ENCODE peak calls at places on chromosomes 7 and 10, in nine cellular contexts. Y is prostate gland, P is adrenal gland, M is left ventricle myocardium inferior, N is heart left ventricle, Q is H1, C is upper lobe of right lung, V is transverse colon, W is neural progenitor cell. U is an unnamed sample. For H3K27me3, the result is how much of the 10 kb centered on the place peaks cover.

GRCh38 chr10:63670291-63670898 is 149.2 kb downstream of the REEP3 start:
- DNase-seq in Y (no peak), P (peak), M (no peak), N (peak), Q (no peak), C (no peak), V (no peak), W (no peak), U (peak)

GRCh38 chr7:42645906-42646305 is 266.0 kb downstream of the C7orf25 start:
- DNase-seq in Y (no peak), P (no peak), M (no peak), N (no peak), Q (no peak), C (no peak), V (no peak), W (no peak), U (no peak)

GRCh38 chr7:26616235-26616634 is 248.2 kb downstream of the SKAP2 start:
- DNase-seq in Y (no peak), P (no peak), M (no peak), N (no peak), Q (no peak), C (no peak), V (no peak), W (no peak), U (no peak)

GRCh38 chr7:53281312-53281711 is 245.9 kb downstream of the POM121L12 start:
- DNase-seq in Y (no peak), P (no peak), M (no peak), N (no peak), Q (no peak), C (no peak), V (no peak), W (no peak), U (no peak)

GRCh38 chr10:13776861-13777301 is 190.1 kb downstream of the PRPF18 start:
- DNase-seq in Y (no peak), P (no peak), M (no peak), N (no peak), Q (no peak), C (no peak), V (no peak), W (no peak), U (no peak)

GRCh38 chr7:91088156-91088555 is 176.1 kb upstream of the FZD1 start:
- DNase-seq in Y (no peak), P (no peak), M (no peak), N (no peak), Q (no peak), C (no peak), V (no peak), W (no peak), U (no peak)

GRCh38 chr7:5598769-5599371 is 175.2 kb upstream of the TNRC18 start:
- DNase-seq in Y (no peak), P (no peak), M (no peak), N (no peak), Q (peak), C (no peak), V (peak), W (peak), U (peak)

GRCh38 chr10:98748298-98748697 is 301.6 kb upstream of the HPS1 start:
- DNase-seq in Y (peak), P (no peak), M (no peak), N (no peak), Q (peak), C (no peak), V (no peak), W (peak), U (peak)

GRCh38 chr10:44702531-44702930 is 208.6 kb upstream of the TMEM72 start:
- DNase-seq in Y (no peak), P (no peak), M (no peak), N (no peak), Q (no peak), C (no peak), V (no peak), W (no peak), U (no peak)

GRCh38 chr10:62029401-62029800 is 127.9 kb downstream of the ARID5B start:
- DNase-seq in Y (no peak), P (no peak), M (no peak), N (no peak), Q (no peak), C (no peak), V (no peak), W (no peak), U (no peak)

GRCh38 chr10:127048630-127049029 is 143.4 kb downstream of the DOCK1 start:
- DNase-seq in Y (no peak), P (no peak), M (no peak), N (no peak), Q (no peak), C (no peak), V (no peak), W (no peak), U (no peak)

GRCh38 chr10:5381187-5381586 is 16.4 kb downstream of the UCN3 start:
- DNase-seq in Y (no peak), P (no peak), M (no peak), N (no peak), Q (no peak), C (no peak), V (no peak), W (no peak), U (no peak)

GRCh38 chr10:45181483-45181882 is 133.9 kb downstream of the OR13A1 start:
- DNase-seq in Y (no peak), P (no peak), M (no peak), N (no peak), Q (no peak), C (no peak), V (no peak), W (no peak), U (no peak)

GRCh38 chr7:113831509-113831908 is 87.3 kb downstream of the PPP1R3A start:
- DNase-seq in Y (no peak), P (no peak), M (no peak), N (no peak), Q (no peak), C (no peak), V (no peak), W (no peak), U (no peak)

GRCh38 chr10:52566471-52567246 is 205.9 kb downstream of the MBL2 start:
- DNase-seq in Y (no peak), P (no peak), M (no peak), N (no peak), Q (no peak), C (no peak), V (no peak), W (peak), U (no peak)

GRCh38 chr10:132521041-132521465 is 16.5 kb upstream of the INPP5A start:
- DNase-seq in Y (no peak), P (no peak), M (peak), N (no peak), Q (no peak), C (no peak), V (peak), W (no peak), U (no peak)
- H3K27me3 ChIP-seq in Y (under half), P (under half), M (under half), N (under half), Q (under half), C (under half), V (under half), W (half or more), U (under half)

GRCh38 chr10:93039721-93040120 is 20.9 kb upstream of the CYP26C1 start:
- DNase-seq in Y (no peak), P (no peak), M (no peak), N (no peak), Q (no peak), C (no peak), V (no peak), W (peak), U (no peak)
- TF ChIP-seq CTCF in Y (no peak), P (peak), M (peak), N (no peak), Q (peak), C (peak), V (no peak), W (peak), U (peak)

GRCh38 chr10:75236178-75236825 is 545 bp upstream of the COMTD1 start:
- DNase-seq in Y (no peak), P (no peak), M (no peak), N (no peak), Q (no peak), C (no peak), V (no peak), W (no peak), U (no peak)
- H3K4me3 ChIP-seq in Y (no peak), P (no peak), M (peak), N (peak), Q (no peak), C (peak), V (peak), W (no peak), U (no peak)

DNA sequence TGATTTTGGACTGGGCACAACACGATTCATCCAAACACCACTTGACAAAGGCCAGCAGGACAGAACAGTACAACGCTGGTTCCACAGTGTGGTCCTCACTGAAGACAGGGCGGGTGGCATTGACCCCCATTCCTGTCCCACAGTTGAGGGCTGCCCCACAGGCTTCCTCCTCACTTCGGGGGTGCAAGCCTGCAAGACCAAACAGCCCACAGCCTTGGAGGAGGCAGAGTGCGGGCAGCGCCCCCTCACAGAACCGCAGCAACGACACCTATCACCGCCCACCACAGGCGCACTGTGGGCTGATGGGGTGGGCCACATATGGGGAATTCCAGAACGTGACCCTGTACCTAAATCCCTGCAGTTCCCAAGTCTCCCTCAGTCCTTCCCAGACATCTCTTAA is 70.6 kb downstream of the PTPRN2 start:
- DNase-seq in Y (no peak), P (no peak), M (no peak), N (no peak), Q (no peak), C (no peak), V (no peak), W (no peak), U (no peak)
- H3K27me3 ChIP-seq in Y (under half), P (under half), M (half or more), N (under half), Q (under half), C (under half), V (under half), W (under half), U (under half)

DNA sequence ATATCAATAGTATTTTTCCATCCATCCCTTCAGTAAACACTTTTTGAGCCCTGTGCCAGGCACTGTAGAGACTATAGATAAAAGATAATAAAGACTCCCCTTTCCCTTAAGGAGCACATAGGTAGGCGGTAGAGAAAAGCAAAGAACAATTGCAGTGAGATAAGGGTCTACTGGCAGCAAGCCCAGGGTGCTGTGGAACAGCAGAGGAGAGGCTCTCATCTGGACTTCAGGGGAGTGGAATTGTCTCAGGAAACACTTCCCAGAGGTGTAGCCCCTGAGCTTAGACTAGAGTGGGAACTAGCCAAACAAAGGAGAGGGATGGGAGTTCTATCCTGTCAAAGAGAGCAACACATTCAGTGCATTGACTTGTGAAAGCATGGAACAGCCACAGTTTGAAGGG is 102.0 kb downstream of the NRF1 start:
- DNase-seq in Y (no peak), P (no peak), M (no peak), N (no peak), Q (no peak), C (no peak), V (no peak), W (no peak), U (no peak)
- TF ChIP-seq CTCF in Y (no peak), P (no peak), M (no peak), N (no peak), Q (no peak), C (no peak), V (no peak), W (no peak), U (no peak)

DNA sequence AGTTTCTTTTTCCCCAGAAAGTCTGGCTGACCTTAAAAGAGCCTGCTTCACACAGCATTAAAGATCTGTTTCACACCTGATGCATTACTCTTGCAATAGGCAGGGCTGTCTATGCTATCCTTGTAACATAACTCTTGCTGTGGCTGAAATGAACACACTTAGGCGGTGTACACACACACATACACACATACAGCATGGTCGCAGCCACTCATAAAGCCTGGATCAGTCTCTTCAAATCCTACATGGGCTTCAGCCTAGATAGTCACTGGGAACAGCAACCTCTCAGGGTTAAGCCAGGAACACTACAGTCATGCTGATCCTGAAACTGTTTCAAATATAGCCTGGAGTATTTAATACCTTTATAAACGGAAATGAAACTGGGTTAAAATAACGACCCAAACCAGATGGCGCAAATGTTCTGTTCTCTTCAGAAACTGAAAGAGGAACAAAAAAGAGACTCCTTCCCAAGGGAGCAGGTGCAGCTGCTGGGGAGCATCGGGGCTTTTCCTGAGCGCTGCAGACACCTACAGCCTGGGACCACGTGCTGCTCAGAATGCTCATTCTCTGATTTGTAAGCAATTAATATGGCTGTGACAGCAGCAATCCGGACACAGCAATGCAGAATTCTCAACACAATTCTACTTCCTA is 61.0 kb upstream of the SFMBT2 start:
- DNase-seq in Y (no peak), P (peak), M (no peak), N (no peak), Q (no peak), C (no peak), V (peak), W (no peak), U (no peak)
- H3K4me3 ChIP-seq in Y (no peak), P (no peak), M (no peak), N (peak), Q (no peak), C (no peak), V (no peak), W (no peak), U (no peak)

GRCh38 chr10:48187713-48188541 is 86.6 kb downstream of the FRMPD2 start:
- DNase-seq in Y (no peak), P (peak), M (no peak), N (no peak), Q (no peak), C (no peak), V (no peak), W (no peak), U (no peak)
- H3K27me3 ChIP-seq in Y (under half), P (under half), M (under half), N (under half), Q (under half), C (under half), V (under half), W (under half), U (under half)

GRCh38 chr10:28587970-28588290 is 55.0 kb downstream of the WAC start:
- DNase-seq in Y (no peak), P (peak), M (no peak), N (no peak), Q (no peak), C (no peak), V (no peak), W (no peak), U (no peak)
- TF ChIP-seq CTCF in Y (no peak), P (peak), M (peak), N (peak), Q (no peak), C (peak), V (no peak), W (no peak), U (no peak)